ENCODE peak calls at places on chromosomes 13 and 19, in nine cellular contexts. One of them, this sample, is unnamed.
A peak's percentile ranks its signal among the peaks of the same experiment; 100 is the strongest.

GRCh38 chr19:49387936-49388372 is at the start of gene KASH5:
- DNase-seq in A549: peak; percentile 53
- DNase-seq in retinal pigment epithelial cell: no peak
- DNase-seq in uterus: peak; percentile 43
- DNase-seq in mammary epithelial cell: no peak
- DNase-seq in hepatocyte: no peak
- DNase-seq in colonic mucosa: peak; percentile 74
- DNase-seq in ascending aorta: no peak
- DNase-seq in cardiac fibroblast: peak; percentile 63
- DNase-seq in this sample: no peak

GRCh38 chr13:28140433-28141125 is 2.2 kb downstream of the PAN3 start:
- DNase-seq in A549: no peak
- DNase-seq in retinal pigment epithelial cell: no peak
- DNase-seq in uterus: no peak
- DNase-seq in mammary epithelial cell: no peak
- DNase-seq in hepatocyte: peak; percentile 6
- DNase-seq in colonic mucosa: no peak
- DNase-seq in ascending aorta: no peak
- DNase-seq in cardiac fibroblast: peak; percentile 13
- DNase-seq in this sample: no peak

GRCh38 chr13:98919566-98919965 is 58.3 kb downstream of the DOCK9 start:
- DNase-seq in A549: no peak
- DNase-seq in retinal pigment epithelial cell: no peak
- DNase-seq in uterus: no peak
- DNase-seq in mammary epithelial cell: no peak
- DNase-seq in hepatocyte: no peak
- DNase-seq in colonic mucosa: no peak
- DNase-seq in ascending aorta: no peak
- DNase-seq in cardiac fibroblast: no peak
- DNase-seq in this sample: no peak

GRCh38 chr19:58397533-58398037 is 2.1 kb downstream of the RNF225 start:
- DNase-seq in A549: no peak
- DNase-seq in retinal pigment epithelial cell: no peak
- DNase-seq in uterus: no peak
- DNase-seq in mammary epithelial cell: no peak
- DNase-seq in hepatocyte: no peak
- DNase-seq in colonic mucosa: no peak
- DNase-seq in ascending aorta: no peak
- DNase-seq in cardiac fibroblast: no peak
- DNase-seq in this sample: no peak

GRCh38 chr13:24161010-24161775 is 673 bp downstream of the SPATA13 start:
- DNase-seq in A549: no peak
- DNase-seq in retinal pigment epithelial cell: no peak
- DNase-seq in uterus: no peak
- DNase-seq in mammary epithelial cell: no peak
- DNase-seq in hepatocyte: peak; percentile 52
- DNase-seq in colonic mucosa: peak; percentile 72
- DNase-seq in ascending aorta: peak; percentile 64
- DNase-seq in cardiac fibroblast: no peak
- DNase-seq in this sample: no peak

GRCh38 chr13:65926750-65927171 is 1303.4 kb downstream of the PCDH9 start:
- DNase-seq in A549: peak; percentile 0
- DNase-seq in retinal pigment epithelial cell: no peak
- DNase-seq in uterus: no peak
- DNase-seq in mammary epithelial cell: no peak
- DNase-seq in hepatocyte: peak; percentile 21
- DNase-seq in colonic mucosa: peak; percentile 20
- DNase-seq in ascending aorta: peak; percentile 62
- DNase-seq in cardiac fibroblast: no peak
- DNase-seq in this sample: no peak

GRCh38 chr19:33811736-33812387 is 15.2 kb downstream of the KCTD15 start:
- DNase-seq in A549: no peak
- DNase-seq in retinal pigment epithelial cell: no peak
- DNase-seq in uterus: no peak
- DNase-seq in mammary epithelial cell: no peak
- DNase-seq in hepatocyte: no peak
- DNase-seq in colonic mucosa: no peak
- DNase-seq in ascending aorta: no peak
- DNase-seq in cardiac fibroblast: no peak
- DNase-seq in this sample: no peak

GRCh38 chr13:106530907-106531520 is 4.4 kb downstream of the EFNB2 start:
- DNase-seq in A549: no peak
- DNase-seq in retinal pigment epithelial cell: no peak
- DNase-seq in uterus: no peak
- DNase-seq in mammary epithelial cell: no peak
- DNase-seq in hepatocyte: no peak
- DNase-seq in colonic mucosa: no peak
- DNase-seq in ascending aorta: no peak
- DNase-seq in cardiac fibroblast: no peak
- DNase-seq in this sample: no peak

GRCh38 chr19:47095707-47096704 is 17.6 kb downstream of the ZC3H4 start:
- DNase-seq in A549: peak; percentile 48
- DNase-seq in retinal pigment epithelial cell: no peak
- DNase-seq in uterus: no peak
- DNase-seq in mammary epithelial cell: peak; percentile 93
- DNase-seq in hepatocyte: peak; percentile 92
- DNase-seq in colonic mucosa: peak; percentile 99
- DNase-seq in ascending aorta: no peak
- DNase-seq in cardiac fibroblast: peak; percentile 11
- DNase-seq in this sample: peak; percentile 93

GRCh38 chr13:76741624-76742023 is 144.6 kb downstream of the KCTD12 start:
- DNase-seq in A549: no peak
- DNase-seq in retinal pigment epithelial cell: no peak
- DNase-seq in uterus: no peak
- DNase-seq in mammary epithelial cell: no peak
- DNase-seq in hepatocyte: no peak
- DNase-seq in colonic mucosa: no peak
- DNase-seq in ascending aorta: no peak
- DNase-seq in cardiac fibroblast: no peak
- DNase-seq in this sample: no peak

GRCh38 chr13:76751278-76751677 is 134.9 kb downstream of the KCTD12 start:
- DNase-seq in A549: no peak
- DNase-seq in retinal pigment epithelial cell: no peak
- DNase-seq in uterus: no peak
- DNase-seq in mammary epithelial cell: no peak
- DNase-seq in hepatocyte: no peak
- DNase-seq in colonic mucosa: no peak
- DNase-seq in ascending aorta: no peak
- DNase-seq in cardiac fibroblast: no peak
- DNase-seq in this sample: no peak

DNA sequence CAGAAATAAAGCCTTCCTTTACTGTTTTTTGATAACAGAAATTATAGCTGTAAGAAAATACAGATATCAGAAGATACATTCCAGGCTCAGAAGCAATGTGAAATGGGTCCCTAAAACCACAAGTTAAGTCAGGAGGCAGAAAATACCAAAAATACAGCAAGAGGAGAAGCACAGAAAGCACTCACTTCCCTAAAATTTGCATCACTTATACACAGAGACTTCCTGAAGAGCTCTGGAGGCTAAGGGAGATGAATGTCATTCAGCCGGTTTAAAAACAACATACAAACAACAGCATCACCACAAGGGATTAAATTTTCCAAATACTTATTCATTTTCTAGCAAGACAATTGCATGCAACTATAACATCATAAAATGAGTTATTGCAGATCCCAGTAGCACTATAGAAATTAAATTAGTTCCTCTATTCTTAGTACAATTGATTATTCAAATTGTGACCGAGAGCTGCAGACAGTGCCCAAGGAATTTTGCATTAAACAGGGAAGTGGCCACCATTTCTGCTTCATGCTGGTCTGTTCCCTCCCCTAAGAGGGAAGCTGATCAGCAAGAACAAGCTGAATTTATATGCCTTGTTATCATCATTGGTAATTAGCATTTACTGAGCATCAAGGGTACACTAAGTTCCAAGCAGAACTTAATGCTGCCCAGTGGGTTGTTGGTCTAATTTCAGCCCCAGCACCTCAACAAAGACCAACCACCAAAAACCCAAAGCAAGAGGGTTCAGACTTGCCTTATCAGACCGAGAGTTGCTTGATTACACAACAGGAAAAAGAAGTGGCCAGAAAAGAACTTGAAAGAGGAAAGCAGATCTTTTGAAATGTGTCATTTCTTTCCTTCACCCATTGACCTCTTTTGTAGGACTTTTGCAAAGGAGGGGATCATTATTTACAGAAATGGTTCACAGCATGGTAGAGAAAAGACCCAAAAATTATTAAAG is 140.7 kb downstream of the KCTD12 start:
- DNase-seq in A549: no peak
- DNase-seq in retinal pigment epithelial cell: no peak
- DNase-seq in uterus: no peak
- DNase-seq in mammary epithelial cell: no peak
- DNase-seq in hepatocyte: no peak
- DNase-seq in colonic mucosa: no peak
- DNase-seq in ascending aorta: no peak
- DNase-seq in cardiac fibroblast: no peak
- DNase-seq in this sample: no peak
- H3K4me3 ChIP-seq in A549: no peak overlapping the region
- H3K4me3 ChIP-seq in retinal pigment epithelial cell: no peak overlapping the region
- H3K4me3 ChIP-seq in uterus: no peak overlapping the region
- H3K4me3 ChIP-seq in mammary epithelial cell: no peak overlapping the region
- H3K4me3 ChIP-seq in hepatocyte: no peak overlapping the region
- H3K4me3 ChIP-seq in colonic mucosa: no peak overlapping the region
- H3K4me3 ChIP-seq in ascending aorta: no peak overlapping the region
- H3K4me3 ChIP-seq in cardiac fibroblast: no peak overlapping the region
- H3K4me3 ChIP-seq in this sample: no peak overlapping the region

DNA sequence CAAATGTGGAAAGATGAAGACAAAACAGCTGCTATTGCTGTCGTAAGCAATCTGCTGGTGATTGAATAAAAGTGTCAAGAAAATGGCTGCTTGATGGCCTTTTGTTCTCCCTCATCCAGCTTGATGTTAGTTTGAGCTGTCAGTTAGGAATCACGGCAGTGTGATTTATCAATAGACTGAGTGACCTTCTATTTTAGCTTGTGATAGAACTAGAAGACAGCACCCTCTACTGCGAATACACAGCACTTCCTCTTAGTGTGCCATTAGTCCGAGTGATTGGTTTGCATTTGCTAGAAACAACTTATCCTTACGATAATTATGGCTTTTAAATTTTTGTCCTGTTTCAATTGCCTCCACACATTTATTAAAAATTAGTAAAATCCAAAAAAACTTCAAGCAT is 76.2 kb downstream of the MZT1 start:
- DNase-seq in A549: no peak
- DNase-seq in retinal pigment epithelial cell: no peak
- DNase-seq in uterus: no peak
- DNase-seq in mammary epithelial cell: no peak
- DNase-seq in hepatocyte: peak; percentile 7
- DNase-seq in colonic mucosa: no peak
- DNase-seq in ascending aorta: no peak
- DNase-seq in cardiac fibroblast: peak; percentile 5
- DNase-seq in this sample: no peak
- TF ChIP-seq CTCF in A549: no peak
- TF ChIP-seq CTCF in retinal pigment epithelial cell: peak; percentile 51
- TF ChIP-seq CTCF in uterus: no peak
- TF ChIP-seq CTCF in mammary epithelial cell: peak; percentile 44
- TF ChIP-seq CTCF in hepatocyte: peak; percentile 45
- TF ChIP-seq CTCF in colonic mucosa: no peak
- TF ChIP-seq CTCF in ascending aorta: no peak
- TF ChIP-seq CTCF in cardiac fibroblast: peak; percentile 10
- TF ChIP-seq CTCF in this sample: peak; percentile 50

GRCh38 chr13:51910508-51910907 is 48.7 kb downstream of the CCDC70 start:
- DNase-seq in A549: no peak
- DNase-seq in retinal pigment epithelial cell: no peak
- DNase-seq in uterus: no peak
- DNase-seq in mammary epithelial cell: no peak
- DNase-seq in hepatocyte: no peak
- DNase-seq in colonic mucosa: no peak
- DNase-seq in ascending aorta: no peak
- DNase-seq in cardiac fibroblast: no peak
- DNase-seq in this sample: no peak

GRCh38 chr13:51914137-51914493 is 52.3 kb downstream of the CCDC70 start:
- DNase-seq in A549: no peak
- DNase-seq in retinal pigment epithelial cell: no peak
- DNase-seq in uterus: no peak
- DNase-seq in mammary epithelial cell: no peak
- DNase-seq in hepatocyte: no peak
- DNase-seq in colonic mucosa: no peak
- DNase-seq in ascending aorta: peak; percentile 24
- DNase-seq in cardiac fibroblast: no peak
- DNase-seq in this sample: no peak

GRCh38 chr13:51912091-51912490 is 50.3 kb downstream of the CCDC70 start:
- DNase-seq in A549: no peak
- DNase-seq in retinal pigment epithelial cell: no peak
- DNase-seq in uterus: no peak
- DNase-seq in mammary epithelial cell: no peak
- DNase-seq in hepatocyte: no peak
- DNase-seq in colonic mucosa: no peak
- DNase-seq in ascending aorta: no peak
- DNase-seq in cardiac fibroblast: no peak
- DNase-seq in this sample: no peak

GRCh38 chr13:51913421-51914136 is 51.8 kb downstream of the CCDC70 start:
- DNase-seq in A549: no peak
- DNase-seq in retinal pigment epithelial cell: no peak
- DNase-seq in uterus: no peak
- DNase-seq in mammary epithelial cell: no peak
- DNase-seq in hepatocyte: no peak
- DNase-seq in colonic mucosa: no peak
- DNase-seq in ascending aorta: peak; percentile 27
- DNase-seq in cardiac fibroblast: no peak
- DNase-seq in this sample: no peak

GRCh38 chr13:51912511-51913225 is 50.9 kb downstream of the CCDC70 start:
- DNase-seq in A549: no peak
- DNase-seq in retinal pigment epithelial cell: no peak
- DNase-seq in uterus: no peak
- DNase-seq in mammary epithelial cell: no peak
- DNase-seq in hepatocyte: no peak
- DNase-seq in colonic mucosa: no peak
- DNase-seq in ascending aorta: peak; percentile 8
- DNase-seq in cardiac fibroblast: no peak
- DNase-seq in this sample: no peak
- H3K4me3 ChIP-seq in A549: no peak overlapping the region
- H3K4me3 ChIP-seq in retinal pigment epithelial cell: no peak overlapping the region
- H3K4me3 ChIP-seq in uterus: no peak overlapping the region
- H3K4me3 ChIP-seq in mammary epithelial cell: no peak overlapping the region
- H3K4me3 ChIP-seq in hepatocyte: no peak overlapping the region
- H3K4me3 ChIP-seq in colonic mucosa: no peak overlapping the region
- H3K4me3 ChIP-seq in ascending aorta: no peak overlapping the region
- H3K4me3 ChIP-seq in cardiac fibroblast: no peak overlapping the region
- H3K4me3 ChIP-seq in this sample: no peak overlapping the region

DNA sequence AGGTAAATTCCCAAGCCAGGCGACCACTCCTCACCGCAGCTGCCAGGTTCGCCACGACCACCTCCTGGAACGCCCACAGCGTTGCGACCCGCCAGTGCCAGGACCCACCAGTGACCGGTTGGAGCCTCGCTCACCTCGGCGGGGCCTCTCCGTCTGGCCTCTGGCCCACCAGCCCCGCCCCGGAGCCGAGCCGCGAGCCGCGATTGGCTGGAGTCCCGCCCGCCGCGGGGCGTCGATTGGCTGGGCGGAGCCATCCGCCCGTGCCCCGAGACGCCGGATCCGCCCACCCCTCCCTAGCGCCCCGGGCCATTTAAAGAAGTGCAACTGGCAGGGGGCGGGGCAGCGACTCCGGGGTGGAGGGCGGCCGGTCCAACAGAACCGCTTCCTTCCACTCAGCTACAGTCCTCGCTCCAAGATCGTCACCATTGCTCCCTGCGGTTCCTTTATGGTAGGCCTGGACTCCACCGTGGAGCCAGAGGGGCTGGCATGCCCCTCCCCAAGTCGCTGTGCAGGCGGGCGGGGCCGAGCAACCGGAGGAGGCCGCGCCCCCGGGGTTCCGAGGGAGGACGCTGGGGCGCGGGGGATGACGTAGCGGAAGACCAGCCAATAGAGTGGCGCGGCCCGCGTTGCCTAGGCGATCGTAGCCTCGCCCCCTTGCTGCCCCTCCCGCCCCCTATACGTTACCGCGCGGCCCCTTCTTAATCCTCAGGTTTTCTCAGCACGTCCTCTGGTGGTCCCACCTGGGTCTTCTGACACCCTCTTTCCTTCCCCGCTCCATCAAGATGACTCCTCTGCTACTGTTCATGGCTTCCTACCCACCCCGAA is at the start of gene SERTAD3:
- DNase-seq in A549: peak; percentile 100
- DNase-seq in retinal pigment epithelial cell: peak; percentile 74
- DNase-seq in uterus: peak; percentile 98
- DNase-seq in mammary epithelial cell: peak; percentile 94
- DNase-seq in hepatocyte: peak; percentile 99
- DNase-seq in colonic mucosa: peak; percentile 98
- DNase-seq in ascending aorta: peak; percentile 99
- DNase-seq in cardiac fibroblast: peak; percentile 95
- DNase-seq in this sample: peak; percentile 78
- TF ChIP-seq CTCF in A549: peak; percentile 58
- TF ChIP-seq CTCF in retinal pigment epithelial cell: peak; percentile 34
- TF ChIP-seq CTCF in uterus: peak; percentile 67
- TF ChIP-seq CTCF in mammary epithelial cell: peak; percentile 7
- TF ChIP-seq CTCF in hepatocyte: peak; percentile 51
- TF ChIP-seq CTCF in colonic mucosa: no peak
- TF ChIP-seq CTCF in ascending aorta: no peak
- TF ChIP-seq CTCF in cardiac fibroblast: peak; percentile 9
- TF ChIP-seq CTCF in this sample: peak; percentile 26

This sample was measured in astrocyte of the cerebellum.